ENCODE peak calls at places on chromosome 20, in five cellular contexts. T is HuH-7.5, G is coronary artery, Y is RWPE1, L is fibroblast of the conjunctiva. H is an unnamed sample.

GRCh38 chr20:2891343-2891742 is 18.1 kb downstream of the PTPRA start:
- DNase-seq in G (no peak), T (no peak), L (no peak), Y (no peak), H (no peak)

GRCh38 chr20:58293453-58293852 is 16.1 kb upstream of the RAB22A start:
- DNase-seq in L (no peak), G (no peak), T (no peak), Y (no peak), H (no peak)

GRCh38 chr20:47964174-47964573 is 178.9 kb upstream of the SULF2 start:
- DNase-seq in G (no peak), L (no peak), Y (no peak), T (no peak), H (no peak)

GRCh38 chr20:14344746-14345145 is 7.3 kb upstream of the FLRT3 start:
- DNase-seq in G (no peak), Y (no peak), L (no peak), T (no peak), H (no peak)

GRCh38 chr20:17843246-17844132 is 125.1 kb downstream of the SNX5 start:
- DNase-seq in G (peak; percentile 90), T (no peak), L (peak; percentile 71), Y (peak; percentile 72), H (peak; percentile 97)

GRCh38 chr20:4814696-4815252 is 93.1 kb downstream of the PRND start:
- DNase-seq in G (no peak), L (no peak), T (no peak), Y (no peak), H (no peak)

GRCh38 chr20:13017235-13017634 is 8.5 kb downstream of the SPTLC3 start:
- DNase-seq in L (peak; percentile 39), G (no peak), T (no peak), Y (no peak), H (no peak)

GRCh38 chr20:47146703-47147102 is 209.8 kb downstream of the ZMYND8 start:
- DNase-seq in G (no peak), L (no peak), T (no peak), Y (no peak), H (peak; percentile 80)

GRCh38 chr20:25453035-25453810 is 45.8 kb downstream of the GINS1 start:
- DNase-seq in G (peak; percentile 41), L (peak; percentile 1), T (no peak), Y (peak; percentile 73), H (no peak)

GRCh38 chr20:62428396-62429160 is 1.2 kb upstream of the RBBP8NL start:
- DNase-seq in Y (no peak), T (no peak), G (no peak), L (no peak), H (no peak)

GRCh38 chr20:63522091-63522868 is 1.7 kb downstream of the PPDPF start:
- DNase-seq in G (no peak), T (no peak), L (no peak), Y (no peak), H (no peak)

GRCh38 chr20:4100679-4101078 is 85.3 kb upstream of the RNF24 start:
- DNase-seq in T (no peak), L (no peak), G (no peak), Y (no peak), H (no peak)

GRCh38 chr20:24953621-24954133 is 4.6 kb downstream of the CST7 start:
- DNase-seq in L (no peak), Y (no peak), T (no peak), G (peak; percentile 41), H (no peak)

GRCh38 chr20:22954661-22955060 is 80.5 kb upstream of the SSTR4 start:
- DNase-seq in L (no peak), T (no peak), Y (no peak), G (no peak), H (no peak)

GRCh38 chr20:62621251-62622110 is 20.8 kb upstream of the SLCO4A1 start:
- DNase-seq in Y (no peak), G (no peak), L (no peak), T (no peak), H (no peak)

GRCh38 chr20:4886771-4887527 is 114.4 kb downstream of the SLC23A2 start:
- DNase-seq in L (no peak), Y (no peak), G (peak; percentile 56), T (no peak), H (no peak)

GRCh38 chr20:44597930-44598329 is 15.6 kb downstream of the PKIG start:
- DNase-seq in L (no peak), G (no peak), Y (no peak), T (no peak), H (no peak)

GRCh38 chr20:41232971-41233926 is 84.3 kb downstream of the ZHX3 start:
- DNase-seq in L (peak; percentile 92), Y (peak; percentile 95), G (no peak), T (no peak), H (peak; percentile 55)

GRCh38 chr20:45436732-45437485 is 21.0 kb downstream of the PIGT start:
- DNase-seq in Y (peak; percentile 97), L (peak; percentile 68), G (peak; percentile 92), T (peak; percentile 89), H (peak; percentile 47)

GRCh38 chr20:45445805-45446562 is 23.6 kb upstream of the WFDC2 start:
- DNase-seq in L (no peak), G (no peak), T (peak; percentile 71), Y (peak; percentile 84), H (no peak)

GRCh38 chr20:24991897-24992419 is 593 bp downstream of the APMAP start:
- DNase-seq in Y (peak; percentile 41), T (peak; percentile 40), L (no peak), G (peak; percentile 72), H (no peak)

GRCh38 chr20:31774408-31774807 is 35.3 kb downstream of the TPX2 start:
- DNase-seq in G (no peak), T (no peak), Y (no peak), L (no peak), H (no peak)

GRCh38 chr20:2984028-2984501 is 59.4 kb upstream of the GNRH2 start:
- DNase-seq in L (no peak), T (no peak), Y (no peak), G (no peak), H (no peak)

GRCh38 chr20:32564440-32564839 is 20.7 kb downstream of the NOL4L start:
- DNase-seq in G (no peak), L (no peak), T (no peak), Y (no peak), H (no peak)

GRCh38 chr20:10541668-10542411 is 106.7 kb downstream of the SLX4IP start:
- DNase-seq in L (no peak), Y (no peak), T (no peak), G (no peak), H (no peak)

GRCh38 chr20:41330343-41330720 is 10.3 kb upstream of the LPIN3 start:
- DNase-seq in G (no peak), L (no peak), T (no peak), Y (no peak), H (no peak)

GRCh38 chr20:38129893-38130609 is 35.0 kb downstream of the TGM2 start:
- DNase-seq in T (no peak), G (peak; percentile 65), Y (no peak), L (no peak), H (no peak)

GRCh38 chr20:38747495-38748096 is 664 bp upstream of the ACTR5 start:
- DNase-seq in L (no peak), G (no peak), T (no peak), Y (no peak), H (no peak)

GRCh38 chr20:32247957-32248497 is 29.4 kb upstream of the KIF3B start:
- DNase-seq in T (no peak), G (no peak), Y (no peak), L (no peak), H (no peak)

GRCh38 chr20:59809630-59810375 is 123.6 kb downstream of the SYCP2 start:
- DNase-seq in Y (no peak), L (no peak), T (no peak), G (peak; percentile 28), H (no peak)

GRCh38 chr20:57653546-57653900 is 33.3 kb upstream of the ZBP1 start:
- DNase-seq in L (no peak), T (no peak), Y (no peak), G (peak; percentile 70), H (no peak)

GRCh38 chr20:19047040-19047950 is 165.1 kb upstream of the SLC24A3 start:
- DNase-seq in G (no peak), T (no peak), Y (peak; percentile 73), L (no peak), H (no peak)

GRCh38 chr20:24164360-24164759 is 175.8 kb upstream of the GGTLC1 start:
- DNase-seq in L (no peak), T (no peak), Y (no peak), G (no peak), H (no peak)

H was measured in astrocyte of the cerebellum.